ENCODE peak calls at places on chromosomes 2 and 18, in eight cellular contexts. C, D, Y, N, Q, W, M and E are unnamed samples. For H3K27me3, the result is how much of the 10 kb centered on the place peaks cover.

GRCh38 chr2:10260130-10260529 is 42.6 kb upstream of the HPCAL1 start:
- DNase-seq in C (no peak), D (peak), Y (no peak), N (no peak), Q (no peak), W (peak), M (no peak), E (peak)

GRCh38 chr18:2654828-2655152 is 736 bp upstream of the SMCHD1 start:
- DNase-seq in C (peak), D (no peak), Y (peak), N (no peak), Q (no peak), W (no peak), M (no peak), E (no peak)

GRCh38 chr2:9327873-9328352 is 95.4 kb downstream of the ITGB1BP1 start:
- DNase-seq in C (no peak), D (no peak), Y (peak), N (no peak), Q (no peak), W (no peak), M (no peak), E (no peak)

GRCh38 chr2:209445485-209445884 is 21.6 kb downstream of the MAP2 start:
- DNase-seq in C (no peak), D (no peak), Y (no peak), N (no peak), Q (no peak), W (no peak), M (no peak), E (no peak)

GRCh38 chr18:26549486-26550435 is 1.4 kb upstream of the KCTD1 start:
- DNase-seq in C (no peak), D (peak), Y (peak), N (peak), Q (peak), W (peak), M (peak), E (peak)

GRCh38 chr2:198273670-198274069 is 469.3 kb downstream of the PLCL1 start:
- DNase-seq in C (no peak), D (no peak), Y (no peak), N (no peak), Q (no peak), W (no peak), M (no peak), E (no peak)

GRCh38 chr2:161990741-161991140 is 83.3 kb downstream of the DPP4 start:
- DNase-seq in C (no peak), D (no peak), Y (peak), N (no peak), Q (no peak), W (no peak), M (no peak), E (no peak)

GRCh38 chr2:121151311-121152109 is 133.5 kb downstream of the TFCP2L1 start:
- DNase-seq in C (no peak), D (peak), Y (no peak), N (no peak), Q (no peak), W (no peak), M (no peak), E (peak)

GRCh38 chr2:236365258-236366048 is 101.2 kb upstream of the ASB18 start:
- DNase-seq in C (no peak), D (no peak), Y (no peak), N (no peak), Q (no peak), W (no peak), M (no peak), E (no peak)

GRCh38 chr2:100752628-100753333 is 67.2 kb upstream of the NPAS2 start:
- DNase-seq in C (no peak), D (no peak), Y (peak), N (no peak), Q (no peak), W (no peak), M (no peak), E (no peak)

GRCh38 chr18:36809590-36810381 is 19.0 kb downstream of the TPGS2 start:
- DNase-seq in C (peak), D (no peak), Y (peak), N (no peak), Q (peak), W (no peak), M (peak), E (peak)

GRCh38 chr18:70411886-70412443 is 123.1 kb downstream of the SOCS6 start:
- DNase-seq in C (no peak), D (no peak), Y (peak), N (no peak), Q (no peak), W (no peak), M (no peak), E (no peak)

GRCh38 chr2:159131882-159132281 is 154.6 kb downstream of the WDSUB1 start:
- DNase-seq in C (no peak), D (no peak), Y (peak), N (no peak), Q (no peak), W (no peak), M (no peak), E (peak)

GRCh38 chr2:16656784-16657391 is 8.7 kb downstream of the CYRIA start:
- DNase-seq in C (no peak), D (peak), Y (no peak), N (no peak), Q (no peak), W (peak), M (no peak), E (no peak)

GRCh38 chr2:175811966-175812365 is 190.1 kb downstream of the LNPK start:
- DNase-seq in C (no peak), D (no peak), Y (no peak), N (no peak), Q (no peak), W (no peak), M (no peak), E (peak)

GRCh38 chr2:238239552-238239871 is 326 bp downstream of the HES6 start:
- DNase-seq in C (no peak), D (peak), Y (no peak), N (no peak), Q (no peak), W (no peak), M (no peak), E (peak)

GRCh38 chr2:181076666-181077065 is 96.3 kb downstream of the UBE2E3 start:
- DNase-seq in C (no peak), D (no peak), Y (no peak), N (no peak), Q (no peak), W (no peak), M (no peak), E (no peak)

GRCh38 chr2:80303006-80303741 is 1.4 kb downstream of the LRRTM1 start:
- DNase-seq in C (no peak), D (peak), Y (no peak), N (no peak), Q (peak), W (no peak), M (no peak), E (no peak)

GRCh38 chr18:59996370-59996966 is 96.7 kb downstream of the PMAIP1 start:
- DNase-seq in C (no peak), D (no peak), Y (peak), N (no peak), Q (peak), W (no peak), M (peak), E (peak)

GRCh38 chr2:70516596-70516995 is 37.0 kb downstream of the TGFA start:
- DNase-seq in C (no peak), D (no peak), Y (no peak), N (no peak), Q (no peak), W (no peak), M (no peak), E (no peak)

GRCh38 chr2:200356794-200357472 is 50.4 kb downstream of the SPATS2L start:
- DNase-seq in C (no peak), D (no peak), Y (peak), N (no peak), Q (no peak), W (no peak), M (no peak), E (no peak)

GRCh38 chr2:211837706-211838105 is 700.9 kb downstream of the ERBB4 start:
- DNase-seq in C (no peak), D (no peak), Y (no peak), N (no peak), Q (no peak), W (no peak), M (no peak), E (no peak)

GRCh38 chr2:43826305-43827250 is 12.1 kb downstream of the ABCG5 start:
- DNase-seq in C (no peak), D (no peak), Y (no peak), N (no peak), Q (no peak), W (no peak), M (no peak), E (no peak)
- H3K27me3 ChIP-seq in C (under half), D (under half), Y (half or more), N (under half), Q (under half), W (under half), M (under half), E (under half)

DNA sequence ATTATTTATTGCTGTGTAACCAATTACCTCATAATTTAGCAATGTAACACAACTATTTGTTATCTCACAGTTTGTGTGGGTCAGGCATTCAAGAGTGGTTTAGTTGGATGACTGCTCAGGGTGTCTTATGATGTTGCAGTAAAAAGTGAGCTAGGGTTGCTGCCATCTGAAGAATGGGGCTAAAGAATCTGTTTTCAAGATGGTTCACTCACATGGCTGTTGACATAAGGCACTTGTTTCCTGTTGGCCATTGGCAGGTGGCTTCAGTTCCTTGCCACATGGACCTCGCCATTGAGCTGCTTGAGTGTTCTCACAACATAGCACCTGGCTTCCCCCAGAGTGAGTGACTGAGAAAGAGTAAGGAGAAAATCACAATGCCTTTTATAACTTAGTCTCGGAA is 123.2 kb downstream of the TMEM17 start:
- DNase-seq in C (no peak), D (no peak), Y (peak), N (no peak), Q (no peak), W (no peak), M (no peak), E (no peak)
- H3K27ac ChIP-seq in C (no peak), D (no peak), Y (no peak), N (no peak), Q (no peak), W (no peak), M (no peak), E (no peak)

GRCh38 chr2:189276277-189276676 is 96.7 kb upstream of the COL5A2 start:
- DNase-seq in C (no peak), D (no peak), Y (peak), N (no peak), Q (no peak), W (no peak), M (no peak), E (no peak)
- H3K27me3 ChIP-seq in C (under half), D (under half), Y (under half), N (under half), Q (under half), W (under half), M (under half), E (under half)

GRCh38 chr2:102058293-102058833 is 66.6 kb downstream of the IL1R2 start:
- DNase-seq in C (no peak), D (no peak), Y (no peak), N (no peak), Q (no peak), W (no peak), M (no peak), E (no peak)
- H3K27ac ChIP-seq in C (no peak), D (peak), Y (no peak), N (no peak), Q (no peak), W (no peak), M (peak), E (no peak)

GRCh38 chr2:98175811-98176210 is 88.8 kb downstream of the VWA3B start:
- DNase-seq in C (no peak), D (no peak), Y (no peak), N (no peak), Q (no peak), W (no peak), M (no peak), E (peak)
- H3K27me3 ChIP-seq in C (under half), D (under half), Y (under half), N (under half), Q (under half), W (under half), M (under half), E (under half)

GRCh38 chr2:153133716-153134115 is 344.8 kb downstream of the RPRM start:
- DNase-seq in C (no peak), D (no peak), Y (no peak), N (no peak), Q (no peak), W (no peak), M (no peak), E (no peak)
- H3K27ac ChIP-seq in C (no peak), D (no peak), Y (no peak), N (no peak), Q (no peak), W (no peak), M (no peak), E (no peak)